ENCODE peak calls at places on chromosome 13, in five cellular contexts. One of them, this sample, is unnamed.

GRCh38 chr13:42820450-42820849 is 39.1 kb downstream of the FAM216B start:
- DNase-seq in IMR-90: no peak
- DNase-seq in PC-9: no peak
- DNase-seq in lower leg skin: no peak
- DNase-seq in foreskin fibroblast: no peak
- DNase-seq in this sample: peak

GRCh38 chr13:32019612-32020233 is 11.9 kb upstream of the FRY start:
- DNase-seq in IMR-90: peak
- DNase-seq in PC-9: no peak
- DNase-seq in lower leg skin: no peak
- DNase-seq in foreskin fibroblast: peak
- DNase-seq in this sample: peak

GRCh38 chr13:53379485-53379884 is 350.9 kb downstream of the OLFM4 start:
- DNase-seq in IMR-90: no peak
- DNase-seq in PC-9: no peak
- DNase-seq in lower leg skin: no peak
- DNase-seq in foreskin fibroblast: no peak
- DNase-seq in this sample: no peak

GRCh38 chr13:97429681-97430081 is 4.3 kb upstream of the RAP2A start:
- DNase-seq in IMR-90: peak
- DNase-seq in PC-9: no peak
- DNase-seq in lower leg skin: no peak
- DNase-seq in foreskin fibroblast: peak
- DNase-seq in this sample: peak

GRCh38 chr13:83162493-83162892 is 719.8 kb downstream of the SLITRK1 start:
- DNase-seq in IMR-90: peak
- DNase-seq in PC-9: no peak
- DNase-seq in lower leg skin: no peak
- DNase-seq in foreskin fibroblast: no peak
- DNase-seq in this sample: no peak

GRCh38 chr13:32381539-32381938 is 46.4 kb downstream of the N4BP2L1 start:
- DNase-seq in IMR-90: peak
- DNase-seq in PC-9: no peak
- DNase-seq in lower leg skin: no peak
- DNase-seq in foreskin fibroblast: no peak
- DNase-seq in this sample: peak

GRCh38 chr13:102299366-102299765 is 102.5 kb downstream of the FGF14 start:
- DNase-seq in IMR-90: no peak
- DNase-seq in PC-9: no peak
- DNase-seq in lower leg skin: no peak
- DNase-seq in foreskin fibroblast: no peak
- DNase-seq in this sample: no peak

GRCh38 chr13:97422118-97423054 is 11.6 kb upstream of the RAP2A start:
- DNase-seq in IMR-90: no peak
- DNase-seq in PC-9: no peak
- DNase-seq in lower leg skin: no peak
- DNase-seq in foreskin fibroblast: no peak
- DNase-seq in this sample: no peak

GRCh38 chr13:33164331-33164730 is 121.2 kb downstream of the STARD13 start:
- DNase-seq in IMR-90: no peak
- DNase-seq in PC-9: no peak
- DNase-seq in lower leg skin: no peak
- DNase-seq in foreskin fibroblast: no peak
- DNase-seq in this sample: peak

GRCh38 chr13:113095146-113096051 is 10.2 kb upstream of the F7 start:
- DNase-seq in IMR-90: no peak
- DNase-seq in PC-9: no peak
- DNase-seq in lower leg skin: no peak
- DNase-seq in foreskin fibroblast: no peak
- DNase-seq in this sample: no peak

GRCh38 chr13:41019027-41019487 is at the start of gene ELF1:
- DNase-seq in IMR-90: peak
- DNase-seq in PC-9: peak
- DNase-seq in lower leg skin: no peak
- DNase-seq in foreskin fibroblast: peak
- DNase-seq in this sample: peak

GRCh38 chr13:27245610-27246009 is 5.7 kb upstream of the RPL21 start:
- DNase-seq in IMR-90: no peak
- DNase-seq in PC-9: no peak
- DNase-seq in lower leg skin: no peak
- DNase-seq in foreskin fibroblast: no peak
- DNase-seq in this sample: no peak

GRCh38 chr13:62357887-62358645 is 942.4 kb upstream of the PCDH20 start:
- DNase-seq in IMR-90: peak
- DNase-seq in PC-9: no peak
- DNase-seq in lower leg skin: no peak
- DNase-seq in foreskin fibroblast: peak
- DNase-seq in this sample: peak

GRCh38 chr13:57409121-57409520 is 222.4 kb upstream of the PCDH17 start:
- DNase-seq in IMR-90: no peak
- DNase-seq in PC-9: no peak
- DNase-seq in lower leg skin: no peak
- DNase-seq in foreskin fibroblast: no peak
- DNase-seq in this sample: no peak

GRCh38 chr13:76853481-76853880 is 32.7 kb downstream of the KCTD12 start:
- DNase-seq in IMR-90: no peak
- DNase-seq in PC-9: no peak
- DNase-seq in lower leg skin: no peak
- DNase-seq in foreskin fibroblast: no peak
- DNase-seq in this sample: no peak

GRCh38 chr13:113856716-113857065 is 7.2 kb downstream of the GAS6 start:
- DNase-seq in IMR-90: peak
- DNase-seq in PC-9: no peak
- DNase-seq in lower leg skin: peak
- DNase-seq in foreskin fibroblast: peak
- DNase-seq in this sample: peak

GRCh38 chr13:57858376-57858775 is 226.8 kb downstream of the PCDH17 start:
- DNase-seq in IMR-90: no peak
- DNase-seq in PC-9: no peak
- DNase-seq in lower leg skin: no peak
- DNase-seq in foreskin fibroblast: no peak
- DNase-seq in this sample: no peak

GRCh38 chr13:112966776-112967175 is 2.2 kb upstream of the MCF2L start:
- DNase-seq in IMR-90: no peak
- DNase-seq in PC-9: no peak
- DNase-seq in lower leg skin: no peak
- DNase-seq in foreskin fibroblast: no peak
- DNase-seq in this sample: no peak

GRCh38 chr13:63311587-63311986 is 1895.9 kb upstream of the PCDH20 start:
- DNase-seq in IMR-90: no peak
- DNase-seq in PC-9: no peak
- DNase-seq in lower leg skin: no peak
- DNase-seq in foreskin fibroblast: no peak
- DNase-seq in this sample: no peak

GRCh38 chr13:31627097-31627496 is 112.2 kb upstream of the RXFP2 start:
- DNase-seq in IMR-90: peak
- DNase-seq in PC-9: no peak
- DNase-seq in lower leg skin: no peak
- DNase-seq in foreskin fibroblast: peak
- DNase-seq in this sample: peak

GRCh38 chr13:27171244-27171829 is at the start of gene USP12:
- DNase-seq in IMR-90: peak
- DNase-seq in PC-9: no peak
- DNase-seq in lower leg skin: no peak
- DNase-seq in foreskin fibroblast: no peak
- DNase-seq in this sample: no peak

GRCh38 chr13:94345374-94346195 is 133.9 kb downstream of the DCT start:
- DNase-seq in IMR-90: peak
- DNase-seq in PC-9: no peak
- DNase-seq in lower leg skin: no peak
- DNase-seq in foreskin fibroblast: peak
- DNase-seq in this sample: peak

GRCh38 chr13:87677334-87678234 is 6.4 kb downstream of the SLITRK5 start:
- DNase-seq in IMR-90: no peak
- DNase-seq in PC-9: no peak
- DNase-seq in lower leg skin: peak
- DNase-seq in foreskin fibroblast: no peak
- DNase-seq in this sample: no peak

GRCh38 chr13:46552302-46552680 is 679 bp upstream of the LRCH1 start:
- DNase-seq in IMR-90: no peak
- DNase-seq in PC-9: no peak
- DNase-seq in lower leg skin: no peak
- DNase-seq in foreskin fibroblast: no peak
- DNase-seq in this sample: no peak

GRCh38 chr13:59982631-59983382 is 180.9 kb downstream of the DIAPH3 start:
- DNase-seq in IMR-90: peak
- DNase-seq in PC-9: no peak
- DNase-seq in lower leg skin: no peak
- DNase-seq in foreskin fibroblast: no peak
- DNase-seq in this sample: peak

GRCh38 chr13:59250276-59250990 is 913.3 kb downstream of the DIAPH3 start:
- DNase-seq in IMR-90: no peak
- DNase-seq in PC-9: no peak
- DNase-seq in lower leg skin: no peak
- DNase-seq in foreskin fibroblast: no peak
- DNase-seq in this sample: no peak

DNA sequence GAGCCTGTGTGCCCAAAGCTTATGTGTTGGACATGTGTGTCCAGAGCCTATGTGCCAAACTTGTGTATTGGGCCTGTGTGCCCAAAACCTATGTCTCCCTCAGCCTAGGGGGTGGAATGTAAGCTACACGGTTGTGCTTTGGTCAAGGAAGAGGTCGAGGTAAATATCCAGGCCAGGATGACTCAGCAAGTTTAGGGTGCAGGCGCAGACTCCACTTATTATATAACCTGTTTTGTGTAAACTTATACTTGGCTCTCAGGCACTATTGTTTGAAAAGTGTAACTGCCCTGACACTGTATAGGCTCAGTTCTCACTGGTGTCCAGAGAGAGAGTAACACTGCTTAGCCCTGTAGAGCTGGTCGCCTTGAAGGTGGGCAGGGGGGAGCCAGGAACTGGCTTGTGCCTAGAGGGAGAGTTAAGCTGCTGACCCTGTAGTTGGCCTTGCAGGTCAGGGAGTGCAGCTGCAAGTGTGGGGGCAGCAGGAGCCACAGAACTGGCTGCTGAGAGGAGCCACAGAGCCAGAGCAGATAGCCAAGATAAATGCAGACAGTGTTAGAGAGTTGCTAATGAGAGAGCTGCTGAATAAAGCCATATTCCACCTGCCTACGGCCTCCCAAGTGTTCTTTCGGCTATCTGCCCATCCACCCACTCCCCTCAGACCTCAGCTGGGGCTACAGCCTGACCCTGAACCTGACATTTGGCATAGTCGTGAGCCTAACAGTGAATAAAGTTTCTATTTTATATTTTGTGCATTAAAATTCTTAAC is 517.2 kb upstream of the SLITRK1 start:
- DNase-seq in IMR-90: no peak
- DNase-seq in PC-9: no peak
- DNase-seq in lower leg skin: no peak
- DNase-seq in foreskin fibroblast: no peak
- DNase-seq in this sample: no peak
- H3K4me3 ChIP-seq in IMR-90: no peak
- H3K4me3 ChIP-seq in PC-9: no peak
- H3K4me3 ChIP-seq in lower leg skin: no peak
- H3K4me3 ChIP-seq in foreskin fibroblast: no peak
- H3K4me3 ChIP-seq in this sample: no peak

DNA sequence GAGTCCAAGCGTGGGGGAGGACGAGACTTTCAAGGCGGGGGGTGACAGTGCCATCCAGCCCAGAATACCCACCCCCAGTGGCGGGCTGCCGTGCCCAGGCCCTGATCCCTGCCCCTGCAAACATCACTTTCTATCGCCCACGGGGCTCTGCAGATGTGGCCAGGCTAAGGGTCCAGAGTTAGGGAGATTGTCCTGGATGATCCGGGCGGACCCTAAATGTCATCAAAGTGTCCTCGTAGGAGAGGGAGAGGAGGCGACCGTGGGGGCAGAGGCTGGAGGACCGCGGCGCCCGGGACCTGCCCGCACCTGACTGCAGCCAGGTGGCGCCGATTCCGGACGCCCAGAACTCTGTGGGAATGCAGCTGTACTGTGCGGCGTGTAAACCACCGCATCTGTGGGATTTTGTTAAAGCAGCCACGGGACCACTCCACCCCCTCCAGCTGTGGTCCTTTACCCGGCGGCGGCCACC is 32.4 kb downstream of the GJA3 start:
- DNase-seq in IMR-90: no peak
- DNase-seq in PC-9: no peak
- DNase-seq in lower leg skin: peak
- DNase-seq in foreskin fibroblast: no peak
- DNase-seq in this sample: no peak
- TF ChIP-seq CTCF in IMR-90: no peak
- TF ChIP-seq CTCF in PC-9: peak
- TF ChIP-seq CTCF in lower leg skin: no peak
- TF ChIP-seq CTCF in foreskin fibroblast: no peak
- TF ChIP-seq CTCF in this sample: no peak

DNA sequence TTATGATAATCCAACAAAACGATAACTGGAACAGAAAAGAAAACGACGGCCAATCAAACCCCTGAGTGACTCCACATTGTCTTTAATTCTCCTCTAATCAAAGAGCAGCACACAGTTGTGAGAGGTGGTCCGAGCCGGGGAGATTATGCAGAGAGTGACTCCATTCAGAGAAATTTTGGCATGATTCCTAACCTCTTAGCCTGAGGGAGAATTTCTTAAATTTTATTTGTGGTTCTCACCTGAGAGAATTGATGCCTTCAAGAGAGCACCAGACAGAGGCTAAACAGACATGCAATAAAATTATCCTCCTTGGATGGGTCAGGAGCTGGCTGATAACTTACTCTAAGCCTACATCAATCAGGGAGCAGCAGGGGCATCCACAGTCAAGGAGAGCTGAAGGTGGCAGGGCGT is 310.0 kb upstream of the KLF12 start:
- DNase-seq in IMR-90: no peak
- DNase-seq in PC-9: peak
- DNase-seq in lower leg skin: no peak
- DNase-seq in foreskin fibroblast: no peak
- DNase-seq in this sample: no peak
- H3K4me3 ChIP-seq in IMR-90: no peak
- H3K4me3 ChIP-seq in PC-9: no peak
- H3K4me3 ChIP-seq in lower leg skin: no peak
- H3K4me3 ChIP-seq in foreskin fibroblast: no peak
- H3K4me3 ChIP-seq in this sample: no peak

DNA sequence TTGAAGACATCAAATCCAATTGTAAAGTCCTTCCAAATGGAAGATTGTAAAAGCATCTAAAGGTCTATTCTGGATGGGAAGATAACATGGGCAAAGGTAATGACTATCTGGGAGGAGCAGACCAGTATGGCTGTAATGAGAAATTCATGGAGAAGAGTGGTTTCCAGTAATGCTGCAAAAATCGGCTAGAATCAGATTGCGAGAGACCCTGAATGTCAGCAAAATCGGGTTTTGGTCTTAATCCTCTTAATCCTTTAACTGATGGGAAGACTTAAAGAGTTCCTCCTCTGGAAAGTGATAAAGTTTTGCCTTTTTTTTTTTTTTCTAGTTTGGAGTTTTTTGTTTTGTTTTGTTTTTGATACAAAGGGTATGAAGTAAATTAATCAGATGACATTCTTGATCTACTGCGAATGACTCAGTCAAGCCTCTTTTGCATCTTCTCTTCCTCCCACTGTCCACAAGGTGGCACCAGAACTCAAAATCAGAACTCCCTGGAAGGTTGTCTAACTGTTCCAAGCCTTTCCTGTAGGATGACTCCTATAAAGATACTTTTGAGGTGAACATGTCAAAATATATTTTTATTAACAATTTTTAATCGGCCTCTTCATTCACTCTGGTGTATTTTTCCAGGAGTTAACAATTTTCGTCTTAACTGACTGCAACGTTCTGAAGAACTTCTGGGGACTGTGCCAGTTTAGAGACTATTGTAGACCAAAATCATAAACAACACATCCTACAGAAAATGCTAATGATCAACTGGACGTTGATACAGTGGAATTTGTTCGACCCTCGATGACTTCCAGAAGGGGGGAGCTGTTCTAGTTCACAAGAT is 213.3 kb upstream of the MIR17HG start:
- DNase-seq in IMR-90: peak
- DNase-seq in PC-9: peak
- DNase-seq in lower leg skin: no peak
- DNase-seq in foreskin fibroblast: peak
- DNase-seq in this sample: peak
- TF ChIP-seq CTCF in IMR-90: peak
- TF ChIP-seq CTCF in PC-9: peak
- TF ChIP-seq CTCF in lower leg skin: no peak
- TF ChIP-seq CTCF in foreskin fibroblast: peak
- TF ChIP-seq CTCF in this sample: peak